ENCODE peak calls at places on chromosomes 13 and 19, in seven cellular contexts. A, M, P, I, H, Q and Y are unnamed samples.

GRCh38 chr13:99085139-99085845 is 107.4 kb upstream of the DOCK9 start:
- DNase-seq in H (peak; percentile 17), A (no peak), M (no peak), I (no peak), Q (no peak), P (no peak), Y (no peak)

GRCh38 chr19:29505034-29505824 is 20.6 kb upstream of the VSTM2B start:
- DNase-seq in P (no peak), Q (no peak), H (no peak), M (no peak), A (no peak), I (no peak), Y (no peak)

GRCh38 chr13:29379281-29379680 is 216.2 kb downstream of the SLC7A1 start:
- DNase-seq in I (no peak), H (no peak), P (no peak), M (no peak), Q (no peak), A (no peak), Y (no peak)

GRCh38 chr13:92843549-92843948 is 383.1 kb upstream of the GPC6 start:
- DNase-seq in H (peak; percentile 10), Q (no peak), A (no peak), P (peak; percentile 84), M (no peak), I (no peak), Y (no peak)

GRCh38 chr19:31119951-31120690 is 229.1 kb downstream of the TSHZ3 start:
- DNase-seq in H (no peak), A (no peak), Q (no peak), M (no peak), I (no peak), P (peak; percentile 84), Y (no peak)

GRCh38 chr13:41053384-41053826 is 7.9 kb upstream of the WBP4 start:
- DNase-seq in P (no peak), A (no peak), M (no peak), I (no peak), H (no peak), Q (no peak), Y (no peak)

GRCh38 chr13:98958443-98958794 is 19.4 kb downstream of the DOCK9 start:
- DNase-seq in I (no peak), A (no peak), Q (no peak), M (no peak), H (no peak), P (no peak), Y (no peak)

GRCh38 chr19:46076951-46077814 is 36.4 kb upstream of the IGFL4 start:
- DNase-seq in Q (no peak), M (peak; percentile 57), P (peak; percentile 62), A (peak; percentile 12), H (peak; percentile 91), I (no peak), Y (no peak)

GRCh38 chr13:65353951-65354350 is 1876.2 kb downstream of the PCDH9 start:
- DNase-seq in H (no peak), Q (no peak), A (no peak), P (no peak), I (no peak), M (no peak), Y (no peak)

GRCh38 chr13:68107667-68108066 is 877.5 kb upstream of the PCDH9 start:
- DNase-seq in A (no peak), P (no peak), Q (no peak), H (no peak), M (no peak), I (no peak), Y (no peak)

GRCh38 chr19:41537789-41538188 is 38.2 kb upstream of the CEACAM21 start:
- DNase-seq in A (peak; percentile 8), Q (no peak), P (no peak), H (no peak), I (no peak), M (no peak), Y (no peak)

GRCh38 chr19:48859711-48860572 is 8.5 kb downstream of the PLEKHA4 start:
- DNase-seq in I (no peak), A (no peak), P (no peak), Q (peak; percentile 20), H (no peak), M (no peak), Y (no peak)

GRCh38 chr19:50451223-50451534 is 18.5 kb downstream of the MYBPC2 start:
- DNase-seq in P (no peak), M (no peak), A (no peak), Q (no peak), I (no peak), H (no peak), Y (no peak)

GRCh38 chr19:12527034-12527836 is 24.0 kb downstream of the ZNF564 start:
- DNase-seq in P (peak; percentile 45), M (no peak), H (peak; percentile 17), I (no peak), Q (no peak), A (no peak), Y (no peak)

GRCh38 chr19:12521996-12522395 is 29.3 kb downstream of the ZNF564 start:
- DNase-seq in P (no peak), M (no peak), A (peak; percentile 20), Q (no peak), I (no peak), H (no peak), Y (no peak)

DNA sequence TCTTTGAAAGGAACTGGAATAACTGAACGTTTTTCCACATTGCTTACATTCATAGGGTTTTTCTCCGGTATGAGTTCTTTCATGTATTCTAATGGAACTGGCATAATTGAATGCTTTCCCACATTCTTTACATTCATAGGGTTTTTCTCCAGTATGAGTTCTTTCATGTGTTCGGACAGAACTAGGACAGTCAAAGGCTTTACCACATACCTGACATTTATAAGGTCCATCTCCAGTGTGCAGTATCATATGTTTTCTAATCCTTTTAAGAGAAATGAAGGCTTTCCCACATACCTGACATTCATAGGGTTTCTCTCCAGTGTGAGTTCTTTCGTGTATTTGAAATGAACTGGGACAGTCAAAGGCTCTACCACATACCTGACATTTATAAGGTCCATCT is 24.7 kb downstream of the ZNF564 start:
- DNase-seq in A (no peak), M (no peak), H (no peak), Q (no peak), P (no peak), I (no peak), Y (no peak)
- H3K9me3 ChIP-seq in A (peaks cover 78% of the 10 kb centered on the region), M (peaks cover 100% of the 10 kb centered on the region), H (peaks cover 94% of the 10 kb centered on the region), Q (peaks cover 100% of the 10 kb centered on the region), P (peaks cover 80% of the 10 kb centered on the region), I (peaks cover 100% of the 10 kb centered on the region), Y (peaks cover 67% of the 10 kb centered on the region)

GRCh38 chr13:26685606-26686005 is 75.0 kb downstream of the GPR12 start:
- DNase-seq in M (no peak), Q (no peak), P (no peak), I (no peak), A (no peak), H (no peak), Y (no peak)

GRCh38 chr13:26679411-26679810 is 81.2 kb downstream of the GPR12 start:
- DNase-seq in P (peak; percentile 8), H (no peak), Q (no peak), A (no peak), M (no peak), I (no peak), Y (no peak)

GRCh38 chr13:26679945-26680516 is 80.6 kb downstream of the GPR12 start:
- DNase-seq in A (no peak), Q (no peak), H (no peak), I (no peak), P (peak; percentile 2), M (no peak), Y (no peak)

GRCh38 chr13:26681036-26681435 is 79.5 kb downstream of the GPR12 start:
- DNase-seq in A (no peak), Q (no peak), M (no peak), P (no peak), I (no peak), H (no peak), Y (no peak)

GRCh38 chr13:26682606-26683005 is 78.0 kb downstream of the GPR12 start:
- DNase-seq in I (no peak), H (no peak), M (no peak), A (no peak), Q (no peak), P (no peak), Y (no peak)
- H3K9me3 ChIP-seq in I (no peaks in the 10 kb centered on the region), H (no peaks in the 10 kb centered on the region), M (no peaks in the 10 kb centered on the region), A (no peaks in the 10 kb centered on the region), Q (no peaks in the 10 kb centered on the region), P (no peaks in the 10 kb centered on the region), Y (no peaks in the 10 kb centered on the region)

GRCh38 chr19:56972291-56972914 is 131.9 kb upstream of the PEG3 start:
- DNase-seq in I (no peak), M (no peak), Q (no peak), H (no peak), A (no peak), P (no peak), Y (no peak)

GRCh38 chr19:56974554-56975207 is 134.2 kb upstream of the PEG3 start:
- DNase-seq in M (no peak), A (no peak), I (no peak), P (no peak), Q (no peak), H (no peak), Y (no peak)

GRCh38 chr19:56976300-56976699 is 135.8 kb upstream of the PEG3 start:
- DNase-seq in I (no peak), M (no peak), A (no peak), H (no peak), Q (no peak), P (no peak), Y (no peak)

GRCh38 chr19:56971230-56971629 is 130.7 kb upstream of the PEG3 start:
- DNase-seq in Q (no peak), M (no peak), P (no peak), A (no peak), H (no peak), I (no peak), Y (no peak)

DNA sequence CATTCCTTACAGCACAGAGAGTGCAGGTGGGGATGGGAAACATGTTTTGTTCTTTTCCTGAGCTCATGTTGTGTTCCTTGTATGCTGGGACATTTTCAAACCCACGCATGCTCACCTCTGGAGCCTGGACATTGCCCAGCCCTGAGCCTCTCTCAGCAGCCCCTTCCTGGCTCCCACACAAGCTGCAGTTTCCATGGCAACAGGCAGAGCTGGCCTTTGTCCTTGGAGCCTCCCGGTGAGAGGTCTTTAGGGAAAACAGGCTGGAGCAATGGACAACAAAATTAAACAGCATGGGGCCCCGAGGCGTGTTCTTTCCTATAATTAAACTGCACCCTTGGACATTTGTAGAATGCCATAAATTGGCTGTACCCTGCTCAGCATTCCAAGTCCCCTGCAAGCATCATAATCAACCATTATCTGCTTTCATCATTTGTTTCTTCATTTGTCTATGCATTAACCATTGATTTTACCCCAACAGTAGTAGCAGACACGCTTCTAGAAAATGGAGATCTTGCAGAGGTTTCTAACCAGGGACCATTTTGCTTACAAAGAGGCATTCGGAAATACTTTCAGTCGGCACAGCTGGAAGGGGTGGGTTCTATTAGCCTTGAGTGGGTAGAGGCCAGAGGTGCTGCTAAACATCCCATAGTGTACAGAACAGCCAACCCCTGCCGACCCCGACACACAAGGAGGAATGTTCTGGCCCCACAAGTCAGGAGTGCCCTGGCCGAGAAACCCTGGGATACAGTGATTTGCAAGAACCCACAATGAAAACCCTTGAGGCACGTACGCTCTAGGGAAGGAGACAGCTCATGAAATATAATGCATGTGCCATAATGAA is 133.4 kb upstream of the PEG3 start:
- DNase-seq in A (no peak), Q (no peak), P (no peak), H (no peak), I (no peak), M (no peak), Y (no peak)
- H3K9me3 ChIP-seq in A (no peaks in the 10 kb centered on the region), Q (no peaks in the 10 kb centered on the region), P (peaks cover 10% of the 10 kb centered on the region), H (no peaks in the 10 kb centered on the region), I (peaks cover 40% of the 10 kb centered on the region), M (no peaks in the 10 kb centered on the region), Y (no peaks in the 10 kb centered on the region)

DNA sequence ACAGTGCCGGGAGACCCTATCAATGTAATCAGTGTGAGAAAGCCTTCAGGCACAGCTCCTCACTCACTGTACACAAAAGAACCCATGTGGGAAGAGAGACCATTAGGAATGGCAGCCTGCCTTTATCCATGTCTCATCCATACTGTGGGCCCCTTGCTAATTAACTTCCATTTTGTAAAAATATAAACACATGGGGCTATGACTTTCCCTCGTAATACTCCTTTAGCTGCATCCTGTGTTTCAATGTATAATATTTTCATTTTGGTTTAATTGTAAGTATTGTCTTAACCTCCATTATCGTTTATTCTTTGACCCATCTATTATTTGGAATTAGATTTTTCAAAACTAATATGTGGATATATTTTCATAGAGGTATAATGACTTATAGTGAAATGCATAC is 29.3 kb downstream of the ZNF333 start:
- DNase-seq in M (no peak), P (no peak), A (no peak), H (no peak), Q (no peak), I (no peak), Y (no peak)
- H3K9me3 ChIP-seq in M (peaks cover 84% of the 10 kb centered on the region), P (peaks cover 59% of the 10 kb centered on the region), A (peaks cover 40% of the 10 kb centered on the region), H (peaks cover 47% of the 10 kb centered on the region), Q (peaks cover 100% of the 10 kb centered on the region), I (peaks cover 99% of the 10 kb centered on the region), Y (peaks cover 33% of the 10 kb centered on the region)